ENCODE peak calls at places on chromosomes 16 and 17, in seven cellular contexts. One of them, this sample, is unnamed.

GRCh38 chr16:68778551-68779231 is 41.6 kb downstream of the CDH1 start:
- DNase-seq in cardiac fibroblast: no peak
- DNase-seq in heart right ventricle: no peak
- DNase-seq in colonic mucosa: peak
- DNase-seq in EH: no peak
- DNase-seq in amniotic stem cell: no peak
- DNase-seq in stimulated activated effector memory CD8-positive, alpha-beta T cell treated with anti-CD3 and anti-CD28 coated beads, Interleukin-12 subunit alpha, Interleukin-12 subunit beta, amount 100 ng/mL, for 72 hours: no peak
- DNase-seq in this sample: no peak

GRCh38 chr17:76196675-76197074 is 43.6 kb downstream of the RNF157 start:
- DNase-seq in cardiac fibroblast: peak
- DNase-seq in heart right ventricle: peak
- DNase-seq in colonic mucosa: no peak
- DNase-seq in EH: peak
- DNase-seq in amniotic stem cell: no peak
- DNase-seq in stimulated activated effector memory CD8-positive, alpha-beta T cell treated with anti-CD3 and anti-CD28 coated beads, Interleukin-12 subunit alpha, Interleukin-12 subunit beta, amount 100 ng/mL, for 72 hours: no peak
- DNase-seq in this sample: no peak

GRCh38 chr17:57902800-57903759 is 52.1 kb downstream of the CUEDC1 start:
- DNase-seq in cardiac fibroblast: peak
- DNase-seq in heart right ventricle: peak
- DNase-seq in colonic mucosa: peak
- DNase-seq in EH: peak
- DNase-seq in amniotic stem cell: peak
- DNase-seq in stimulated activated effector memory CD8-positive, alpha-beta T cell treated with anti-CD3 and anti-CD28 coated beads, Interleukin-12 subunit alpha, Interleukin-12 subunit beta, amount 100 ng/mL, for 72 hours: no peak
- DNase-seq in this sample: peak

GRCh38 chr16:88455610-88456355 is 2.7 kb downstream of the ZFPM1 start:
- DNase-seq in cardiac fibroblast: peak
- DNase-seq in heart right ventricle: no peak
- DNase-seq in colonic mucosa: peak
- DNase-seq in EH: peak
- DNase-seq in amniotic stem cell: no peak
- DNase-seq in stimulated activated effector memory CD8-positive, alpha-beta T cell treated with anti-CD3 and anti-CD28 coated beads, Interleukin-12 subunit alpha, Interleukin-12 subunit beta, amount 100 ng/mL, for 72 hours: peak
- DNase-seq in this sample: peak

GRCh38 chr17:81927145-81927652 is 336 bp downstream of the MAFG start:
- DNase-seq in cardiac fibroblast: no peak
- DNase-seq in heart right ventricle: no peak
- DNase-seq in colonic mucosa: no peak
- DNase-seq in EH: no peak
- DNase-seq in amniotic stem cell: no peak
- DNase-seq in stimulated activated effector memory CD8-positive, alpha-beta T cell treated with anti-CD3 and anti-CD28 coated beads, Interleukin-12 subunit alpha, Interleukin-12 subunit beta, amount 100 ng/mL, for 72 hours: no peak
- DNase-seq in this sample: peak

GRCh38 chr16:4414187-4414909 is 2.0 kb downstream of the CORO7 start:
- DNase-seq in cardiac fibroblast: no peak
- DNase-seq in heart right ventricle: no peak
- DNase-seq in colonic mucosa: no peak
- DNase-seq in EH: no peak
- DNase-seq in amniotic stem cell: no peak
- DNase-seq in stimulated activated effector memory CD8-positive, alpha-beta T cell treated with anti-CD3 and anti-CD28 coated beads, Interleukin-12 subunit alpha, Interleukin-12 subunit beta, amount 100 ng/mL, for 72 hours: peak
- DNase-seq in this sample: peak

GRCh38 chr16:14668556-14669223 is 25.4 kb downstream of the PLA2G10 start:
- DNase-seq in cardiac fibroblast: peak
- DNase-seq in heart right ventricle: no peak
- DNase-seq in colonic mucosa: peak
- DNase-seq in EH: no peak
- DNase-seq in amniotic stem cell: no peak
- DNase-seq in stimulated activated effector memory CD8-positive, alpha-beta T cell treated with anti-CD3 and anti-CD28 coated beads, Interleukin-12 subunit alpha, Interleukin-12 subunit beta, amount 100 ng/mL, for 72 hours: no peak
- DNase-seq in this sample: no peak

GRCh38 chr16:64991011-64991410 is 130.9 kb downstream of the CDH11 start:
- DNase-seq in cardiac fibroblast: peak
- DNase-seq in heart right ventricle: no peak
- DNase-seq in colonic mucosa: no peak
- DNase-seq in EH: peak
- DNase-seq in amniotic stem cell: no peak
- DNase-seq in stimulated activated effector memory CD8-positive, alpha-beta T cell treated with anti-CD3 and anti-CD28 coated beads, Interleukin-12 subunit alpha, Interleukin-12 subunit beta, amount 100 ng/mL, for 72 hours: no peak
- DNase-seq in this sample: no peak

GRCh38 chr17:4267402-4267801 is 3.6 kb upstream of the ANKFY1 start:
- DNase-seq in cardiac fibroblast: no peak
- DNase-seq in heart right ventricle: no peak
- DNase-seq in colonic mucosa: no peak
- DNase-seq in EH: no peak
- DNase-seq in amniotic stem cell: no peak
- DNase-seq in stimulated activated effector memory CD8-positive, alpha-beta T cell treated with anti-CD3 and anti-CD28 coated beads, Interleukin-12 subunit alpha, Interleukin-12 subunit beta, amount 100 ng/mL, for 72 hours: no peak
- DNase-seq in this sample: no peak

GRCh38 chr17:50550661-50551432 is 3.9 kb downstream of the SPATA20 start:
- DNase-seq in cardiac fibroblast: peak
- DNase-seq in heart right ventricle: peak
- DNase-seq in colonic mucosa: peak
- DNase-seq in EH: peak
- DNase-seq in amniotic stem cell: peak
- DNase-seq in stimulated activated effector memory CD8-positive, alpha-beta T cell treated with anti-CD3 and anti-CD28 coated beads, Interleukin-12 subunit alpha, Interleukin-12 subunit beta, amount 100 ng/mL, for 72 hours: no peak
- DNase-seq in this sample: peak

GRCh38 chr17:9451919-9452318 is 123.7 kb downstream of the STX8 start:
- DNase-seq in cardiac fibroblast: no peak
- DNase-seq in heart right ventricle: no peak
- DNase-seq in colonic mucosa: no peak
- DNase-seq in EH: no peak
- DNase-seq in amniotic stem cell: no peak
- DNase-seq in stimulated activated effector memory CD8-positive, alpha-beta T cell treated with anti-CD3 and anti-CD28 coated beads, Interleukin-12 subunit alpha, Interleukin-12 subunit beta, amount 100 ng/mL, for 72 hours: no peak
- DNase-seq in this sample: peak

GRCh38 chr16:67183-67791 is 5.1 kb downstream of the RHBDF1 start:
- DNase-seq in cardiac fibroblast: no peak
- DNase-seq in heart right ventricle: peak
- DNase-seq in colonic mucosa: no peak
- DNase-seq in EH: no peak
- DNase-seq in amniotic stem cell: no peak
- DNase-seq in stimulated activated effector memory CD8-positive, alpha-beta T cell treated with anti-CD3 and anti-CD28 coated beads, Interleukin-12 subunit alpha, Interleukin-12 subunit beta, amount 100 ng/mL, for 72 hours: no peak
- DNase-seq in this sample: no peak

GRCh38 chr17:7440823-7441174 is 1.5 kb downstream of the FGF11 start:
- DNase-seq in cardiac fibroblast: peak
- DNase-seq in heart right ventricle: peak
- DNase-seq in colonic mucosa: no peak
- DNase-seq in EH: peak
- DNase-seq in amniotic stem cell: no peak
- DNase-seq in stimulated activated effector memory CD8-positive, alpha-beta T cell treated with anti-CD3 and anti-CD28 coated beads, Interleukin-12 subunit alpha, Interleukin-12 subunit beta, amount 100 ng/mL, for 72 hours: peak
- DNase-seq in this sample: peak

GRCh38 chr16:82643936-82644630 is 17.3 kb downstream of the CDH13 start:
- DNase-seq in cardiac fibroblast: no peak
- DNase-seq in heart right ventricle: no peak
- DNase-seq in colonic mucosa: no peak
- DNase-seq in EH: no peak
- DNase-seq in amniotic stem cell: no peak
- DNase-seq in stimulated activated effector memory CD8-positive, alpha-beta T cell treated with anti-CD3 and anti-CD28 coated beads, Interleukin-12 subunit alpha, Interleukin-12 subunit beta, amount 100 ng/mL, for 72 hours: no peak
- DNase-seq in this sample: no peak

GRCh38 chr17:43881176-43881575 is 26.2 kb downstream of the MPP2 start:
- DNase-seq in cardiac fibroblast: no peak
- DNase-seq in heart right ventricle: no peak
- DNase-seq in colonic mucosa: no peak
- DNase-seq in EH: no peak
- DNase-seq in amniotic stem cell: no peak
- DNase-seq in stimulated activated effector memory CD8-positive, alpha-beta T cell treated with anti-CD3 and anti-CD28 coated beads, Interleukin-12 subunit alpha, Interleukin-12 subunit beta, amount 100 ng/mL, for 72 hours: no peak
- DNase-seq in this sample: no peak

GRCh38 chr16:10883004-10883403 is 6.0 kb downstream of the CIITA start:
- DNase-seq in cardiac fibroblast: no peak
- DNase-seq in heart right ventricle: no peak
- DNase-seq in colonic mucosa: no peak
- DNase-seq in EH: no peak
- DNase-seq in amniotic stem cell: no peak
- DNase-seq in stimulated activated effector memory CD8-positive, alpha-beta T cell treated with anti-CD3 and anti-CD28 coated beads, Interleukin-12 subunit alpha, Interleukin-12 subunit beta, amount 100 ng/mL, for 72 hours: no peak
- DNase-seq in this sample: no peak

GRCh38 chr16:51327001-51327400 is 175.9 kb upstream of the SALL1 start:
- DNase-seq in cardiac fibroblast: peak
- DNase-seq in heart right ventricle: no peak
- DNase-seq in colonic mucosa: no peak
- DNase-seq in EH: peak
- DNase-seq in amniotic stem cell: peak
- DNase-seq in stimulated activated effector memory CD8-positive, alpha-beta T cell treated with anti-CD3 and anti-CD28 coated beads, Interleukin-12 subunit alpha, Interleukin-12 subunit beta, amount 100 ng/mL, for 72 hours: no peak
- DNase-seq in this sample: peak

GRCh38 chr16:64656471-64656870 is 465.4 kb downstream of the CDH11 start:
- DNase-seq in cardiac fibroblast: no peak
- DNase-seq in heart right ventricle: no peak
- DNase-seq in colonic mucosa: no peak
- DNase-seq in EH: peak
- DNase-seq in amniotic stem cell: no peak
- DNase-seq in stimulated activated effector memory CD8-positive, alpha-beta T cell treated with anti-CD3 and anti-CD28 coated beads, Interleukin-12 subunit alpha, Interleukin-12 subunit beta, amount 100 ng/mL, for 72 hours: no peak
- DNase-seq in this sample: no peak

GRCh38 chr17:16495980-16496819 is 4.2 kb upstream of the LRRC75A start:
- DNase-seq in cardiac fibroblast: no peak
- DNase-seq in heart right ventricle: no peak
- DNase-seq in colonic mucosa: no peak
- DNase-seq in EH: no peak
- DNase-seq in amniotic stem cell: no peak
- DNase-seq in stimulated activated effector memory CD8-positive, alpha-beta T cell treated with anti-CD3 and anti-CD28 coated beads, Interleukin-12 subunit alpha, Interleukin-12 subunit beta, amount 100 ng/mL, for 72 hours: no peak
- DNase-seq in this sample: peak

GRCh38 chr16:79864781-79865391 is 264.3 kb upstream of the MAF start:
- DNase-seq in cardiac fibroblast: no peak
- DNase-seq in heart right ventricle: no peak
- DNase-seq in colonic mucosa: no peak
- DNase-seq in EH: no peak
- DNase-seq in amniotic stem cell: no peak
- DNase-seq in stimulated activated effector memory CD8-positive, alpha-beta T cell treated with anti-CD3 and anti-CD28 coated beads, Interleukin-12 subunit alpha, Interleukin-12 subunit beta, amount 100 ng/mL, for 72 hours: peak
- DNase-seq in this sample: no peak

GRCh38 chr17:63945851-63946439 is 13.8 kb upstream of the CD79B start:
- DNase-seq in cardiac fibroblast: no peak
- DNase-seq in heart right ventricle: no peak
- DNase-seq in colonic mucosa: no peak
- DNase-seq in EH: no peak
- DNase-seq in amniotic stem cell: no peak
- DNase-seq in stimulated activated effector memory CD8-positive, alpha-beta T cell treated with anti-CD3 and anti-CD28 coated beads, Interleukin-12 subunit alpha, Interleukin-12 subunit beta, amount 100 ng/mL, for 72 hours: peak
- DNase-seq in this sample: no peak

GRCh38 chr17:78441271-78441986 is 63.0 kb downstream of the PGS1 start:
- DNase-seq in cardiac fibroblast: no peak
- DNase-seq in heart right ventricle: no peak
- DNase-seq in colonic mucosa: no peak
- DNase-seq in EH: no peak
- DNase-seq in amniotic stem cell: no peak
- DNase-seq in stimulated activated effector memory CD8-positive, alpha-beta T cell treated with anti-CD3 and anti-CD28 coated beads, Interleukin-12 subunit alpha, Interleukin-12 subunit beta, amount 100 ng/mL, for 72 hours: no peak
- DNase-seq in this sample: no peak

GRCh38 chr16:72990003-72990521 is 57.9 kb downstream of the ZFHX3 start:
- DNase-seq in cardiac fibroblast: peak
- DNase-seq in heart right ventricle: peak
- DNase-seq in colonic mucosa: peak
- DNase-seq in EH: peak
- DNase-seq in amniotic stem cell: peak
- DNase-seq in stimulated activated effector memory CD8-positive, alpha-beta T cell treated with anti-CD3 and anti-CD28 coated beads, Interleukin-12 subunit alpha, Interleukin-12 subunit beta, amount 100 ng/mL, for 72 hours: no peak
- DNase-seq in this sample: peak

GRCh38 chr17:80386341-80386740 is 28.6 kb upstream of the ENDOV start:
- DNase-seq in cardiac fibroblast: no peak
- DNase-seq in heart right ventricle: no peak
- DNase-seq in colonic mucosa: no peak
- DNase-seq in EH: no peak
- DNase-seq in amniotic stem cell: no peak
- DNase-seq in stimulated activated effector memory CD8-positive, alpha-beta T cell treated with anti-CD3 and anti-CD28 coated beads, Interleukin-12 subunit alpha, Interleukin-12 subunit beta, amount 100 ng/mL, for 72 hours: no peak
- DNase-seq in this sample: peak

GRCh38 chr17:74163836-74164235 is 39.6 kb upstream of the RPL38 start:
- DNase-seq in cardiac fibroblast: no peak
- DNase-seq in heart right ventricle: no peak
- DNase-seq in colonic mucosa: no peak
- DNase-seq in EH: no peak
- DNase-seq in amniotic stem cell: no peak
- DNase-seq in stimulated activated effector memory CD8-positive, alpha-beta T cell treated with anti-CD3 and anti-CD28 coated beads, Interleukin-12 subunit alpha, Interleukin-12 subunit beta, amount 100 ng/mL, for 72 hours: no peak
- DNase-seq in this sample: no peak

GRCh38 chr17:74646231-74646630 is 22.7 kb upstream of the CD300E start:
- DNase-seq in cardiac fibroblast: peak
- DNase-seq in heart right ventricle: no peak
- DNase-seq in colonic mucosa: no peak
- DNase-seq in EH: no peak
- DNase-seq in amniotic stem cell: no peak
- DNase-seq in stimulated activated effector memory CD8-positive, alpha-beta T cell treated with anti-CD3 and anti-CD28 coated beads, Interleukin-12 subunit alpha, Interleukin-12 subunit beta, amount 100 ng/mL, for 72 hours: no peak
- DNase-seq in this sample: no peak

GRCh38 chr16:28569011-28569410 is 15.3 kb downstream of the SGF29 start:
- DNase-seq in cardiac fibroblast: peak
- DNase-seq in heart right ventricle: no peak
- DNase-seq in colonic mucosa: no peak
- DNase-seq in EH: peak
- DNase-seq in amniotic stem cell: no peak
- DNase-seq in stimulated activated effector memory CD8-positive, alpha-beta T cell treated with anti-CD3 and anti-CD28 coated beads, Interleukin-12 subunit alpha, Interleukin-12 subunit beta, amount 100 ng/mL, for 72 hours: no peak
- DNase-seq in this sample: no peak

GRCh38 chr16:90046122-90046970 is 27.1 kb upstream of the DBNDD1 start:
- DNase-seq in cardiac fibroblast: no peak
- DNase-seq in heart right ventricle: no peak
- DNase-seq in colonic mucosa: no peak
- DNase-seq in EH: no peak
- DNase-seq in amniotic stem cell: no peak
- DNase-seq in stimulated activated effector memory CD8-positive, alpha-beta T cell treated with anti-CD3 and anti-CD28 coated beads, Interleukin-12 subunit alpha, Interleukin-12 subunit beta, amount 100 ng/mL, for 72 hours: no peak
- DNase-seq in this sample: peak

GRCh38 chr16:11844499-11844898 is 6.8 kb downstream of the RSL1D1 start:
- DNase-seq in cardiac fibroblast: no peak
- DNase-seq in heart right ventricle: no peak
- DNase-seq in colonic mucosa: no peak
- DNase-seq in EH: no peak
- DNase-seq in amniotic stem cell: no peak
- DNase-seq in stimulated activated effector memory CD8-positive, alpha-beta T cell treated with anti-CD3 and anti-CD28 coated beads, Interleukin-12 subunit alpha, Interleukin-12 subunit beta, amount 100 ng/mL, for 72 hours: no peak
- DNase-seq in this sample: no peak

GRCh38 chr16:78147846-78148535 is 48.5 kb downstream of the WWOX start:
- DNase-seq in cardiac fibroblast: no peak
- DNase-seq in heart right ventricle: no peak
- DNase-seq in colonic mucosa: no peak
- DNase-seq in EH: no peak
- DNase-seq in amniotic stem cell: no peak
- DNase-seq in stimulated activated effector memory CD8-positive, alpha-beta T cell treated with anti-CD3 and anti-CD28 coated beads, Interleukin-12 subunit alpha, Interleukin-12 subunit beta, amount 100 ng/mL, for 72 hours: no peak
- DNase-seq in this sample: no peak

GRCh38 chr16:68283840-68284595 is 19.7 kb downstream of the SLC7A6 start:
- DNase-seq in cardiac fibroblast: no peak
- DNase-seq in heart right ventricle: no peak
- DNase-seq in colonic mucosa: no peak
- DNase-seq in EH: no peak
- DNase-seq in amniotic stem cell: no peak
- DNase-seq in stimulated activated effector memory CD8-positive, alpha-beta T cell treated with anti-CD3 and anti-CD28 coated beads, Interleukin-12 subunit alpha, Interleukin-12 subunit beta, amount 100 ng/mL, for 72 hours: no peak
- DNase-seq in this sample: no peak

GRCh38 chr17:32558997-32559650 is 72.3 kb downstream of the CDK5R1 start:
- DNase-seq in cardiac fibroblast: no peak
- DNase-seq in heart right ventricle: no peak
- DNase-seq in colonic mucosa: no peak
- DNase-seq in EH: no peak
- DNase-seq in amniotic stem cell: no peak
- DNase-seq in stimulated activated effector memory CD8-positive, alpha-beta T cell treated with anti-CD3 and anti-CD28 coated beads, Interleukin-12 subunit alpha, Interleukin-12 subunit beta, amount 100 ng/mL, for 72 hours: no peak
- DNase-seq in this sample: no peak

GRCh38 chr17:43856141-43856540 is 9.2 kb downstream of the CD300LG start:
- DNase-seq in cardiac fibroblast: no peak
- DNase-seq in heart right ventricle: no peak
- DNase-seq in colonic mucosa: no peak
- DNase-seq in EH: no peak
- DNase-seq in amniotic stem cell: no peak
- DNase-seq in stimulated activated effector memory CD8-positive, alpha-beta T cell treated with anti-CD3 and anti-CD28 coated beads, Interleukin-12 subunit alpha, Interleukin-12 subunit beta, amount 100 ng/mL, for 72 hours: no peak
- DNase-seq in this sample: no peak

GRCh38 chr16:46857261-46857962 is 26.4 kb upstream of the C16orf87 start:
- DNase-seq in cardiac fibroblast: peak
- DNase-seq in heart right ventricle: no peak
- DNase-seq in colonic mucosa: peak
- DNase-seq in EH: peak
- DNase-seq in amniotic stem cell: no peak
- DNase-seq in stimulated activated effector memory CD8-positive, alpha-beta T cell treated with anti-CD3 and anti-CD28 coated beads, Interleukin-12 subunit alpha, Interleukin-12 subunit beta, amount 100 ng/mL, for 72 hours: no peak
- DNase-seq in this sample: peak

GRCh38 chr17:57372156-57372555 is 115.8 kb downstream of the MSI2 start:
- DNase-seq in cardiac fibroblast: peak
- DNase-seq in heart right ventricle: no peak
- DNase-seq in colonic mucosa: no peak
- DNase-seq in EH: peak
- DNase-seq in amniotic stem cell: no peak
- DNase-seq in stimulated activated effector memory CD8-positive, alpha-beta T cell treated with anti-CD3 and anti-CD28 coated beads, Interleukin-12 subunit alpha, Interleukin-12 subunit beta, amount 100 ng/mL, for 72 hours: no peak
- DNase-seq in this sample: no peak

GRCh38 chr16:73113326-73113720 is 65.4 kb upstream of the ZFHX3 start:
- DNase-seq in cardiac fibroblast: peak
- DNase-seq in heart right ventricle: no peak
- DNase-seq in colonic mucosa: no peak
- DNase-seq in EH: peak
- DNase-seq in amniotic stem cell: no peak
- DNase-seq in stimulated activated effector memory CD8-positive, alpha-beta T cell treated with anti-CD3 and anti-CD28 coated beads, Interleukin-12 subunit alpha, Interleukin-12 subunit beta, amount 100 ng/mL, for 72 hours: no peak
- DNase-seq in this sample: no peak

GRCh38 chr17:82803606-82804005 is 36.2 kb downstream of the ZNF750 start:
- DNase-seq in cardiac fibroblast: no peak
- DNase-seq in heart right ventricle: no peak
- DNase-seq in colonic mucosa: no peak
- DNase-seq in EH: no peak
- DNase-seq in amniotic stem cell: no peak
- DNase-seq in stimulated activated effector memory CD8-positive, alpha-beta T cell treated with anti-CD3 and anti-CD28 coated beads, Interleukin-12 subunit alpha, Interleukin-12 subunit beta, amount 100 ng/mL, for 72 hours: no peak
- DNase-seq in this sample: peak

GRCh38 chr17:48636177-48637018 is 10.2 kb upstream of the HOXB9 start:
- DNase-seq in cardiac fibroblast: peak
- DNase-seq in heart right ventricle: peak
- DNase-seq in colonic mucosa: peak
- DNase-seq in EH: peak
- DNase-seq in amniotic stem cell: no peak
- DNase-seq in stimulated activated effector memory CD8-positive, alpha-beta T cell treated with anti-CD3 and anti-CD28 coated beads, Interleukin-12 subunit alpha, Interleukin-12 subunit beta, amount 100 ng/mL, for 72 hours: peak
- DNase-seq in this sample: peak